ENCODE peak calls at places on chromosomes 7 and 10, in nine cellular contexts. S, D, Y, B, Z, I, E, M and C are unnamed samples.

GRCh38 chr7:47291461-47292051 is 290.4 kb downstream of the TNS3 start:
- DNase-seq in D (no peak), I (no peak), Z (peak), Y (peak), S (peak), B (no peak), M (no peak), E (peak), C (peak)

GRCh38 chr10:92342801-92343200 is 51.8 kb downstream of the MARCHF5 start:
- DNase-seq in M (no peak), Z (no peak), D (no peak), B (no peak), E (no peak), I (no peak), Y (no peak), S (no peak), C (no peak)

GRCh38 chr10:123294886-123295285 is 140.7 kb downstream of the BUB3 start:
- DNase-seq in Y (no peak), I (no peak), S (no peak), E (no peak), B (no peak), Z (peak), D (no peak), M (no peak), C (no peak)

GRCh38 chr10:86960863-86961434 is 2.5 kb downstream of the SNCG start:
- DNase-seq in D (peak), M (peak), E (no peak), S (no peak), Y (peak), B (no peak), Z (peak), I (no peak), C (peak)

GRCh38 chr7:17968791-17969715 is 28.8 kb upstream of the SNX13 start:
- DNase-seq in Z (no peak), E (peak), I (no peak), S (no peak), D (no peak), B (no peak), M (no peak), Y (no peak), C (no peak)

GRCh38 chr10:123017421-123018165 is 8.8 kb downstream of the ACADSB start:
- DNase-seq in S (no peak), Z (no peak), D (no peak), M (no peak), I (no peak), E (no peak), B (no peak), Y (no peak), C (no peak)

GRCh38 chr10:32417906-32418547 is 27.9 kb upstream of the CCDC7 start:
- DNase-seq in E (peak), D (no peak), I (no peak), B (no peak), M (no peak), Y (no peak), Z (no peak), S (no peak), C (no peak)

GRCh38 chr10:1360011-1360580 is 303.9 kb downstream of the WDR37 start:
- DNase-seq in Z (peak), I (peak), Y (no peak), D (no peak), E (no peak), B (no peak), S (peak), M (peak), C (no peak)

GRCh38 chr10:14036233-14036632 is 294.5 kb downstream of the FRMD4A start:
- DNase-seq in E (no peak), S (no peak), Z (no peak), M (no peak), I (no peak), Y (no peak), B (no peak), D (no peak), C (no peak)

GRCh38 chr7:29987821-29988317 is 1.7 kb downstream of the SCRN1 start:
- DNase-seq in M (peak), B (no peak), I (no peak), D (no peak), S (no peak), Y (no peak), E (peak), Z (no peak), C (peak)

GRCh38 chr10:67788028-67788886 is 49.7 kb downstream of the DNAJC12 start:
- DNase-seq in E (no peak), B (peak), D (peak), M (peak), I (peak), S (peak), Y (peak), Z (peak), C (peak)

GRCh38 chr10:88499569-88500470 is 83.3 kb downstream of the RNLS start:
- DNase-seq in E (peak), I (no peak), B (no peak), S (no peak), M (no peak), Y (peak), D (no peak), Z (no peak), C (no peak)

GRCh38 chr7:27812706-27813105 is 72.7 kb downstream of the TAX1BP1 start:
- DNase-seq in I (no peak), Y (no peak), B (no peak), S (no peak), D (no peak), E (no peak), Z (no peak), M (no peak), C (no peak)

GRCh38 chr10:22259280-22259679 is 41.5 kb upstream of the EBLN1 start:
- DNase-seq in B (no peak), Z (no peak), S (no peak), E (no peak), I (no peak), M (peak), D (no peak), Y (no peak), C (no peak)

GRCh38 chr7:100649826-100650565 is 6.3 kb downstream of the ACTL6B start:
- DNase-seq in D (no peak), Z (no peak), B (no peak), E (peak), M (no peak), Y (no peak), I (no peak), S (no peak), C (no peak)

GRCh38 chr10:34106356-34106885 is 708.7 kb downstream of the PARD3 start:
- DNase-seq in D (no peak), I (no peak), S (no peak), M (no peak), B (no peak), E (no peak), Y (no peak), Z (no peak), C (no peak)

GRCh38 chr10:77075916-77076315 is 561.7 kb downstream of the KCNMA1 start:
- DNase-seq in E (no peak), B (no peak), S (no peak), D (no peak), Y (no peak), I (no peak), Z (no peak), M (no peak), C (no peak)

GRCh38 chr7:7247658-7248057 is 65.3 kb downstream of the C1GALT1 start:
- DNase-seq in Y (no peak), I (no peak), Z (no peak), E (no peak), M (no peak), S (no peak), D (no peak), B (no peak), C (no peak)